ENCODE peak calls at places on chromosomes 7 and 10, in seven cellular contexts. K, S, C, N, Y, Z and L are unnamed samples.

GRCh38 chr7:40115941-40116340 is 18.5 kb downstream of the MPLKIP start:
- DNase-seq in K (no peak), S (no peak), C (no peak), N (no peak), Y (no peak), Z (no peak), L (no peak)

GRCh38 chr7:25804154-25804553 is 347.8 kb upstream of the NFE2L3 start:
- DNase-seq in K (no peak), S (no peak), C (no peak), N (no peak), Y (no peak), Z (no peak), L (no peak)

GRCh38 chr10:3500408-3500856 is 284.6 kb downstream of the KLF6 start:
- DNase-seq in K (no peak), S (no peak), C (peak), N (peak), Y (peak), Z (peak), L (no peak)

GRCh38 chr7:20745716-20746115 is 41.0 kb downstream of the SP8 start:
- DNase-seq in K (no peak), S (no peak), C (no peak), N (no peak), Y (no peak), Z (peak), L (no peak)

GRCh38 chr10:8050561-8051108 is 3.9 kb upstream of the GATA3 start:
- DNase-seq in K (no peak), S (no peak), C (no peak), N (no peak), Y (peak), Z (peak), L (no peak)

GRCh38 chr10:66746711-66747110 is 179.1 kb upstream of the LRRTM3 start:
- DNase-seq in K (no peak), S (no peak), C (no peak), N (no peak), Y (no peak), Z (no peak), L (no peak)

GRCh38 chr7:30135551-30136271 is 925 bp downstream of the MTURN start:
- DNase-seq in K (peak), S (peak), C (peak), N (peak), Y (peak), Z (peak), L (no peak)

GRCh38 chr7:30877010-30877740 is 34.5 kb upstream of the AQP1 start:
- DNase-seq in K (no peak), S (no peak), C (no peak), N (no peak), Y (no peak), Z (no peak), L (no peak)

GRCh38 chr10:21238044-21238443 is 287.4 kb downstream of the SKIDA1 start:
- DNase-seq in K (no peak), S (no peak), C (no peak), N (no peak), Y (no peak), Z (no peak), L (no peak)